ENCODE peak calls at places on chromosomes 2 and 18, in four cellular contexts. Y is gastrocnemius medialis, V is HCT116, I is heart left ventricle. K is an unnamed sample.

GRCh38 chr2:84854835-84855234 is 26.0 kb downstream of the TRABD2A start:
- ATAC-seq in Y (no peak), V (no peak), I (no peak), K (no peak)

GRCh38 chr2:234100686-234101085 is 50.2 kb downstream of the SPP2 start:
- ATAC-seq in Y (no peak), V (no peak), I (no peak), K (no peak)

GRCh38 chr2:24489465-24489864 is 1.6 kb upstream of the NCOA1 start:
- ATAC-seq in Y (no peak), V (no peak), I (no peak), K (no peak)

GRCh38 chr2:61433606-61434005 is 37.3 kb downstream of the USP34 start:
- ATAC-seq in Y (no peak), V (peak), I (peak), K (no peak)

GRCh38 chr2:68799138-68799537 is 64.5 kb downstream of the ARHGAP25 start:
- ATAC-seq in Y (no peak), V (no peak), I (no peak), K (no peak)

GRCh38 chr2:191500566-191501389 is 177.2 kb upstream of the NABP1 start:
- ATAC-seq in Y (no peak), V (no peak), I (peak), K (no peak)

GRCh38 chr2:210792000-210792399 is 235.6 kb downstream of the CPS1 start:
- ATAC-seq in Y (peak), V (no peak), I (peak), K (no peak)

GRCh38 chr18:22318745-22319407 is 98.8 kb downstream of the CTAGE1 start:
- ATAC-seq in Y (no peak), V (no peak), I (peak), K (no peak)

GRCh38 chr2:219514836-219515235 is 554 bp downstream of the ASIC4 start:
- ATAC-seq in Y (no peak), V (no peak), I (no peak), K (no peak)

GRCh38 chr18:46315187-46315586 is 211.0 kb downstream of the HAUS1 start:
- ATAC-seq in Y (no peak), V (no peak), I (no peak), K (no peak)

GRCh38 chr2:240306185-240306584 is 129.3 kb upstream of the GPC1 start:
- ATAC-seq in Y (no peak), V (no peak), I (no peak), K (no peak)

GRCh38 chr2:76821731-76822130 is 700.4 kb downstream of the LRRTM4 start:
- ATAC-seq in Y (no peak), V (no peak), I (no peak), K (no peak)

GRCh38 chr2:157488877-157489276 is 45.0 kb upstream of the CYTIP start:
- ATAC-seq in Y (no peak), V (peak), I (peak), K (peak)

GRCh38 chr2:17757321-17757720 is 3.4 kb downstream of the GEN1 start:
- ATAC-seq in Y (no peak), V (no peak), I (no peak), K (no peak)

GRCh38 chr2:56326346-56326741 is 142.6 kb downstream of the CCDC85A start:
- ATAC-seq in Y (no peak), V (no peak), I (peak), K (no peak)

GRCh38 chr2:232196802-232197201 is 181.7 kb upstream of the ALPP start:
- ATAC-seq in Y (no peak), V (no peak), I (no peak), K (no peak)

GRCh38 chr2:64649013-64649484 is 4.7 kb downstream of the SERTAD2 start:
- ATAC-seq in Y (no peak), V (no peak), I (no peak), K (no peak)

GRCh38 chr18:49582579-49582978 is 20.7 kb downstream of the LIPG start:
- ATAC-seq in Y (no peak), V (no peak), I (no peak), K (no peak)

GRCh38 chr2:96734899-96735585 is 4.8 kb downstream of the LMAN2L start:
- ATAC-seq in Y (no peak), V (no peak), I (no peak), K (peak)

GRCh38 chr2:150047731-150048130 is 439.7 kb downstream of the RND3 start:
- ATAC-seq in Y (no peak), V (no peak), I (no peak), K (no peak)

GRCh38 chr2:157364257-157364974 is 38.8 kb upstream of the ERMN start:
- ATAC-seq in Y (no peak), V (no peak), I (no peak), K (no peak)

GRCh38 chr2:20641123-20641985 is 9.5 kb downstream of the HS1BP3 start:
- ATAC-seq in Y (peak), V (no peak), I (peak), K (peak)

GRCh38 chr2:195488567-195488966 is 168.5 kb upstream of the SLC39A10 start:
- ATAC-seq in Y (no peak), V (peak), I (no peak), K (no peak)

GRCh38 chr2:32064021-32064678 is 794 bp downstream of the SPAST start:
- ATAC-seq in Y (peak), V (no peak), I (peak), K (no peak)
- TF ChIP-seq POLR2A in Y (no peak), V (peak), I (no peak), K (peak)

DNA sequence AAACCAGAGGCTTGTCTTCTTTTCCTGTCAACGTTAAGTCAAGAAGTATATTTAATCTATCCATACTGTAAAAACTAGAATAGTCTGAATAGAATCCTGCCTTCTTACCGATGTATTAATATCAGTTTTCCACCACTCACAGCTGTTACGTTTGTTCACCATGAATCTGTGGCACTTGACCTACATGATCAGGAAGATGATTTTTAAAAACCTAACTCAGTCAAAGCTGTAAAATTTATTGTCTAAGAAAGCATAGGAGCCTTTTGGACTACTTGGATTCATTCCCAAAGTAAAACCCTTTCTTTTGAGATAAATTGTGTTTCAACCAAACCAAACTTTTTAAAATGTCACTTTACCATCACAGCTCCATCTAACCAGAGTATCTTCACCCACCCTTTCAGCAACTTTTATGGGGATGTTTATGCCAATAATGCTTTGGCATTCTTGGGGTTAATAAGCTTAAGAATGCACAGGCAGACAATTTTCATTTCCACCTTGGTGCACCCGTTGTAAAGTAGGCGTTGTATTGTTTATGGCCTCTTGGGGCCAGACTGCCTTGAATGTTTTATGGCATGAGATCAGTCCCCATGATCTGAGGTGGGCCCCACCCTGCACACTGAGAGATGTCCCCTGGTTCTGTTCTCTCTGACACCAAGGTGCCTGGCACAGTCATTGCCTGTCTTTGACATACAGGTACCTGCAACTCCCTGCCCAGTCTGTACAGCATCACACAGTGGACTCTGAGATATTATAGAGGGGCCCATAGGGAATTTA is 176.2 kb upstream of the EPAS1 start:
- ATAC-seq in Y (no peak), V (peak), I (no peak), K (no peak)
- TF ChIP-seq POLR2A in Y (no peak), V (no peak), I (no peak), K (no peak)

GRCh38 chr2:42100696-42101585 is 53.1 kb downstream of the PKDCC start:
- ATAC-seq in Y (no peak), V (no peak), I (peak), K (peak)
- TF ChIP-seq POLR2A in Y (no peak), V (no peak), I (no peak), K (peak)

DNA sequence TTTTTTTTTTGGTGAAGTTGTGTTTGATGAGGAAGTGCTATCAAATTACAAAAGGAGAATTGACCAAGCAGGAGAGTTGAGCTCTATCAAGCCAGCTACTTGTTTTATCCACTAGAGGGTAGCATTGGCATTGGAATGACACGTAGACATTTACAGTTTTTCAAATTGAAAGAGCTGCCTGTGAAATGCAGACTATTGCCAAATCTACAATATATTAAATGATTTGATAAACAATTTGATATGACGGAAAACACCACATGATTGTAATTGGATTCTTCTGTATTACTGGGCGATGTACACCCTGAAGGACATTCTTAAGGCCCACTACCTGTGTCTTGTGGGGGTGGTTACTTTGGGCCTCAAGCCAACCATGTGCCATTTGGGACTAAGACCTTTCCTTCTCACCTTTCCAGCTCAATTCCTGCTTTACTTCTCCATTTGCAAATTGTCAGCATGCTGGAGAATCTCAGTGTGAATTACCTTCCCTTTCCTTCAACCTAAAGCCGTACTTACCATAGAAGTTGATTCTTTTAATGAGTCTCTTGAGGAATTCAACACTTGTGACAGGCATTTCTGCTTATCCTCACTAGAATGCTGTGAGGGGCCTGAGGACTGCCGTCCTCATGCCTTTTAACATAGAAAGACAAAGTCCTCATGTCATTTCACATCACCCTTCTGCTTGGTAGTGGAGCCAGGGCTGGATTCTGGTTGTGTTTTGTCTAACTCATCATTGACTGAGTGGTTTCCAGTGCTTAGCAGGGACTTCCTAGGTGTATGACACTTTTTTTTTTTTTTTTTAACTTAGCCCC is 134.8 kb upstream of the THUMPD2 start:
- ATAC-seq in Y (peak), V (peak), I (peak), K (peak)
- TF ChIP-seq POLR2A in Y (no peak), V (no peak), I (no peak), K (no peak)

K was measured in gastroesophageal sphincter.